ENCODE peak calls at places on chromosomes 12 and 14, in eight cellular contexts. One of them, this sample, is unnamed.

GRCh38 chr14:35959835-35960234 is 133.7 kb downstream of the BRMS1L start:
- DNase-seq in bronchial epithelial cell: peak; percentile 13
- DNase-seq in breast epithelium: no peak
- DNase-seq in naive thymus-derived CD4-positive, alpha-beta T cell: no peak
- DNase-seq in fibroblast of mammary gland: no peak
- DNase-seq in tibial artery: no peak
- DNase-seq in transverse colon: no peak
- DNase-seq in cardiac muscle cell: no peak
- DNase-seq in this sample: no peak

GRCh38 chr14:69246331-69246730 is 13.6 kb upstream of the GALNT16 start:
- DNase-seq in bronchial epithelial cell: no peak
- DNase-seq in breast epithelium: no peak
- DNase-seq in naive thymus-derived CD4-positive, alpha-beta T cell: no peak
- DNase-seq in fibroblast of mammary gland: no peak
- DNase-seq in tibial artery: no peak
- DNase-seq in transverse colon: no peak
- DNase-seq in cardiac muscle cell: no peak
- DNase-seq in this sample: no peak

GRCh38 chr12:62977419-62977818 is 42.5 kb upstream of the PPM1H start:
- DNase-seq in bronchial epithelial cell: peak; percentile 39
- DNase-seq in breast epithelium: no peak
- DNase-seq in naive thymus-derived CD4-positive, alpha-beta T cell: no peak
- DNase-seq in fibroblast of mammary gland: peak; percentile 47
- DNase-seq in tibial artery: no peak
- DNase-seq in transverse colon: peak; percentile 34
- DNase-seq in cardiac muscle cell: no peak
- DNase-seq in this sample: no peak

GRCh38 chr14:102930753-102931579 is 8.5 kb downstream of the AMN start:
- DNase-seq in bronchial epithelial cell: peak; percentile 21
- DNase-seq in breast epithelium: no peak
- DNase-seq in naive thymus-derived CD4-positive, alpha-beta T cell: no peak
- DNase-seq in fibroblast of mammary gland: peak; percentile 47
- DNase-seq in tibial artery: no peak
- DNase-seq in transverse colon: peak; percentile 61
- DNase-seq in cardiac muscle cell: peak; percentile 10
- DNase-seq in this sample: peak; percentile 71

GRCh38 chr12:113232787-113233585 is 11.7 kb downstream of the TPCN1 start:
- DNase-seq in bronchial epithelial cell: no peak
- DNase-seq in breast epithelium: no peak
- DNase-seq in naive thymus-derived CD4-positive, alpha-beta T cell: peak; percentile 85
- DNase-seq in fibroblast of mammary gland: peak; percentile 20
- DNase-seq in tibial artery: peak; percentile 67
- DNase-seq in transverse colon: peak; percentile 44
- DNase-seq in cardiac muscle cell: no peak
- DNase-seq in this sample: peak; percentile 93

GRCh38 chr12:112183591-112184021 is 58.2 kb downstream of the TRAFD1 start:
- DNase-seq in bronchial epithelial cell: peak; percentile 23
- DNase-seq in breast epithelium: no peak
- DNase-seq in naive thymus-derived CD4-positive, alpha-beta T cell: no peak
- DNase-seq in fibroblast of mammary gland: no peak
- DNase-seq in tibial artery: no peak
- DNase-seq in transverse colon: no peak
- DNase-seq in cardiac muscle cell: no peak
- DNase-seq in this sample: no peak

GRCh38 chr12:14418526-14418925 is 53.0 kb downstream of the ATF7IP start:
- DNase-seq in bronchial epithelial cell: peak; percentile 55
- DNase-seq in breast epithelium: no peak
- DNase-seq in naive thymus-derived CD4-positive, alpha-beta T cell: peak; percentile 57
- DNase-seq in fibroblast of mammary gland: peak; percentile 61
- DNase-seq in tibial artery: no peak
- DNase-seq in transverse colon: no peak
- DNase-seq in cardiac muscle cell: peak; percentile 50
- DNase-seq in this sample: no peak

GRCh38 chr12:40587416-40587815 is 104.8 kb upstream of the CNTN1 start:
- DNase-seq in bronchial epithelial cell: peak; percentile 54
- DNase-seq in breast epithelium: no peak
- DNase-seq in naive thymus-derived CD4-positive, alpha-beta T cell: no peak
- DNase-seq in fibroblast of mammary gland: no peak
- DNase-seq in tibial artery: no peak
- DNase-seq in transverse colon: no peak
- DNase-seq in cardiac muscle cell: no peak
- DNase-seq in this sample: no peak

GRCh38 chr14:65703996-65704395 is 291.5 kb downstream of the FUT8 start:
- DNase-seq in bronchial epithelial cell: no peak
- DNase-seq in breast epithelium: no peak
- DNase-seq in naive thymus-derived CD4-positive, alpha-beta T cell: no peak
- DNase-seq in fibroblast of mammary gland: peak; percentile 3
- DNase-seq in tibial artery: no peak
- DNase-seq in transverse colon: no peak
- DNase-seq in cardiac muscle cell: peak; percentile 17
- DNase-seq in this sample: no peak

GRCh38 chr14:81436296-81437138 is 36.4 kb upstream of the STON2 start:
- DNase-seq in bronchial epithelial cell: peak; percentile 51
- DNase-seq in breast epithelium: peak; percentile 71
- DNase-seq in naive thymus-derived CD4-positive, alpha-beta T cell: peak; percentile 2
- DNase-seq in fibroblast of mammary gland: peak; percentile 47
- DNase-seq in tibial artery: peak; percentile 73
- DNase-seq in transverse colon: peak; percentile 79
- DNase-seq in cardiac muscle cell: peak; percentile 75
- DNase-seq in this sample: peak; percentile 87

GRCh38 chr12:28830491-28830890 is 318.6 kb upstream of the FAR2 start:
- DNase-seq in bronchial epithelial cell: no peak
- DNase-seq in breast epithelium: no peak
- DNase-seq in naive thymus-derived CD4-positive, alpha-beta T cell: no peak
- DNase-seq in fibroblast of mammary gland: no peak
- DNase-seq in tibial artery: no peak
- DNase-seq in transverse colon: no peak
- DNase-seq in cardiac muscle cell: no peak
- DNase-seq in this sample: no peak

GRCh38 chr12:6282453-6282840 is 28.0 kb upstream of the PLEKHG6 start:
- DNase-seq in bronchial epithelial cell: no peak
- DNase-seq in breast epithelium: no peak
- DNase-seq in naive thymus-derived CD4-positive, alpha-beta T cell: no peak
- DNase-seq in fibroblast of mammary gland: no peak
- DNase-seq in tibial artery: no peak
- DNase-seq in transverse colon: no peak
- DNase-seq in cardiac muscle cell: no peak
- DNase-seq in this sample: peak; percentile 6

GRCh38 chr12:16763901-16764300 is 157.9 kb upstream of the LMO3 start:
- DNase-seq in bronchial epithelial cell: no peak
- DNase-seq in breast epithelium: no peak
- DNase-seq in naive thymus-derived CD4-positive, alpha-beta T cell: no peak
- DNase-seq in fibroblast of mammary gland: no peak
- DNase-seq in tibial artery: no peak
- DNase-seq in transverse colon: no peak
- DNase-seq in cardiac muscle cell: no peak
- DNase-seq in this sample: no peak

GRCh38 chr12:97300921-97301320 is 161.7 kb upstream of the RMST start:
- DNase-seq in bronchial epithelial cell: peak; percentile 9
- DNase-seq in breast epithelium: no peak
- DNase-seq in naive thymus-derived CD4-positive, alpha-beta T cell: no peak
- DNase-seq in fibroblast of mammary gland: no peak
- DNase-seq in tibial artery: no peak
- DNase-seq in transverse colon: no peak
- DNase-seq in cardiac muscle cell: no peak
- DNase-seq in this sample: no peak

GRCh38 chr14:63960926-63961567 is 108.2 kb downstream of the SYNE2 start:
- DNase-seq in bronchial epithelial cell: no peak
- DNase-seq in breast epithelium: no peak
- DNase-seq in naive thymus-derived CD4-positive, alpha-beta T cell: no peak
- DNase-seq in fibroblast of mammary gland: no peak
- DNase-seq in tibial artery: no peak
- DNase-seq in transverse colon: no peak
- DNase-seq in cardiac muscle cell: peak; percentile 53
- DNase-seq in this sample: no peak

DNA sequence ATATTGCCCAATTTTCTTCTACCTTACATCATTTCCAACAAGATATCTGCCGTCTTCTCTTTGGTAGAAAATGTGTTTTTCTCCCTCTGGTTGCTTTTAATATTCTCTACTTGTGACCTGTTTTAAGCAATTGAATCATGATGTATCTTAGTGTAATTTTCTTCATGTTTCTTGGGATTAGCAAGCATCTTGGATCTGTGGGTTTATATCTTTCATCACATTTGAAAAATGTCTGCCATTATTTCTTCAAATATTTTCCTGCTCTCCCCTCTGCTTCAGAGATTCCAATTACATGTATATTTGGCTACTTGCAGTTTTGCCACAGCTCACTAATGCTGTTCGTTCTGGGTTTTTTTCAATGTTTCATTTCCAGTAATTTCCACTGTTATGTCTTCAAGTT is 30.1 kb downstream of the CKAP4 start:
- DNase-seq in bronchial epithelial cell: no peak
- DNase-seq in breast epithelium: no peak
- DNase-seq in naive thymus-derived CD4-positive, alpha-beta T cell: no peak
- DNase-seq in fibroblast of mammary gland: no peak
- DNase-seq in tibial artery: no peak
- DNase-seq in transverse colon: no peak
- DNase-seq in cardiac muscle cell: no peak
- DNase-seq in this sample: no peak
- H3K4me3 ChIP-seq in bronchial epithelial cell: no peak overlapping the region
- H3K4me3 ChIP-seq in breast epithelium: no peak overlapping the region
- H3K4me3 ChIP-seq in naive thymus-derived CD4-positive, alpha-beta T cell: no peak overlapping the region
- H3K4me3 ChIP-seq in fibroblast of mammary gland: no peak overlapping the region
- H3K4me3 ChIP-seq in tibial artery: no peak overlapping the region
- H3K4me3 ChIP-seq in transverse colon: no peak overlapping the region
- H3K4me3 ChIP-seq in cardiac muscle cell: no peak overlapping the region
- H3K4me3 ChIP-seq in this sample: no peak overlapping the region

GRCh38 chr14:75254901-75255300 is 23.7 kb upstream of the FOS start:
- DNase-seq in bronchial epithelial cell: peak; percentile 92
- DNase-seq in breast epithelium: peak; percentile 55
- DNase-seq in naive thymus-derived CD4-positive, alpha-beta T cell: no peak
- DNase-seq in fibroblast of mammary gland: no peak
- DNase-seq in tibial artery: no peak
- DNase-seq in transverse colon: peak; percentile 59
- DNase-seq in cardiac muscle cell: no peak
- DNase-seq in this sample: no peak
- H3K4me3 ChIP-seq in bronchial epithelial cell: no peak overlapping the region
- H3K4me3 ChIP-seq in breast epithelium: peak overlapping the region; percentile 17
- H3K4me3 ChIP-seq in naive thymus-derived CD4-positive, alpha-beta T cell: no peak overlapping the region
- H3K4me3 ChIP-seq in fibroblast of mammary gland: no peak overlapping the region
- H3K4me3 ChIP-seq in tibial artery: no peak overlapping the region
- H3K4me3 ChIP-seq in transverse colon: no peak overlapping the region
- H3K4me3 ChIP-seq in cardiac muscle cell: no peak overlapping the region
- H3K4me3 ChIP-seq in this sample: no peak overlapping the region

GRCh38 chr14:104692261-104692938 is 3.0 kb downstream of the INF2 start:
- DNase-seq in bronchial epithelial cell: no peak
- DNase-seq in breast epithelium: no peak
- DNase-seq in naive thymus-derived CD4-positive, alpha-beta T cell: no peak
- DNase-seq in fibroblast of mammary gland: no peak
- DNase-seq in tibial artery: no peak
- DNase-seq in transverse colon: no peak
- DNase-seq in cardiac muscle cell: no peak
- DNase-seq in this sample: no peak

GRCh38 chr14:104690861-104691455 is 1.5 kb downstream of the INF2 start:
- DNase-seq in bronchial epithelial cell: no peak
- DNase-seq in breast epithelium: no peak
- DNase-seq in naive thymus-derived CD4-positive, alpha-beta T cell: no peak
- DNase-seq in fibroblast of mammary gland: no peak
- DNase-seq in tibial artery: no peak
- DNase-seq in transverse colon: no peak
- DNase-seq in cardiac muscle cell: no peak
- DNase-seq in this sample: no peak

GRCh38 chr14:104692939-104693315 is 3.5 kb downstream of the INF2 start:
- DNase-seq in bronchial epithelial cell: no peak
- DNase-seq in breast epithelium: no peak
- DNase-seq in naive thymus-derived CD4-positive, alpha-beta T cell: no peak
- DNase-seq in fibroblast of mammary gland: no peak
- DNase-seq in tibial artery: no peak
- DNase-seq in transverse colon: no peak
- DNase-seq in cardiac muscle cell: no peak
- DNase-seq in this sample: no peak

GRCh38 chr14:104690266-104690711 is 871 bp downstream of the INF2 start:
- DNase-seq in bronchial epithelial cell: no peak
- DNase-seq in breast epithelium: no peak
- DNase-seq in naive thymus-derived CD4-positive, alpha-beta T cell: no peak
- DNase-seq in fibroblast of mammary gland: no peak
- DNase-seq in tibial artery: no peak
- DNase-seq in transverse colon: peak; percentile 76
- DNase-seq in cardiac muscle cell: no peak
- DNase-seq in this sample: no peak

GRCh38 chr14:104691546-104692260 is 2.3 kb downstream of the INF2 start:
- DNase-seq in bronchial epithelial cell: no peak
- DNase-seq in breast epithelium: no peak
- DNase-seq in naive thymus-derived CD4-positive, alpha-beta T cell: no peak
- DNase-seq in fibroblast of mammary gland: no peak
- DNase-seq in tibial artery: no peak
- DNase-seq in transverse colon: no peak
- DNase-seq in cardiac muscle cell: no peak
- DNase-seq in this sample: no peak
- H3K4me3 ChIP-seq in bronchial epithelial cell: no peak overlapping the region
- H3K4me3 ChIP-seq in breast epithelium: peak overlapping the region; percentile 98
- H3K4me3 ChIP-seq in naive thymus-derived CD4-positive, alpha-beta T cell: peak overlapping the region; percentile 70
- H3K4me3 ChIP-seq in fibroblast of mammary gland: peak overlapping the region; percentile 79
- H3K4me3 ChIP-seq in tibial artery: peak overlapping the region; percentile 78
- H3K4me3 ChIP-seq in transverse colon: peak overlapping the region; percentile 89
- H3K4me3 ChIP-seq in cardiac muscle cell: no peak overlapping the region
- H3K4me3 ChIP-seq in this sample: peak overlapping the region; percentile 87

GRCh38 chr14:51335521-51335920 is 95.5 kb downstream of the TMX1 start:
- DNase-seq in bronchial epithelial cell: no peak
- DNase-seq in breast epithelium: peak; percentile 47
- DNase-seq in naive thymus-derived CD4-positive, alpha-beta T cell: no peak
- DNase-seq in fibroblast of mammary gland: peak; percentile 46
- DNase-seq in tibial artery: peak; percentile 58
- DNase-seq in transverse colon: peak; percentile 13
- DNase-seq in cardiac muscle cell: peak; percentile 78
- DNase-seq in this sample: no peak

GRCh38 chr14:51337520-51337919 is 97.5 kb downstream of the TMX1 start:
- DNase-seq in bronchial epithelial cell: peak; percentile 86
- DNase-seq in breast epithelium: peak; percentile 89
- DNase-seq in naive thymus-derived CD4-positive, alpha-beta T cell: no peak
- DNase-seq in fibroblast of mammary gland: no peak
- DNase-seq in tibial artery: no peak
- DNase-seq in transverse colon: no peak
- DNase-seq in cardiac muscle cell: no peak
- DNase-seq in this sample: no peak

GRCh38 chr14:51336304-51336703 is 96.3 kb downstream of the TMX1 start:
- DNase-seq in bronchial epithelial cell: no peak
- DNase-seq in breast epithelium: no peak
- DNase-seq in naive thymus-derived CD4-positive, alpha-beta T cell: no peak
- DNase-seq in fibroblast of mammary gland: no peak
- DNase-seq in tibial artery: no peak
- DNase-seq in transverse colon: no peak
- DNase-seq in cardiac muscle cell: no peak
- DNase-seq in this sample: no peak

GRCh38 chr14:51342226-51342625 is 102.2 kb downstream of the TMX1 start:
- DNase-seq in bronchial epithelial cell: peak; percentile 99
- DNase-seq in breast epithelium: no peak
- DNase-seq in naive thymus-derived CD4-positive, alpha-beta T cell: no peak
- DNase-seq in fibroblast of mammary gland: no peak
- DNase-seq in tibial artery: no peak
- DNase-seq in transverse colon: no peak
- DNase-seq in cardiac muscle cell: no peak
- DNase-seq in this sample: no peak

DNA sequence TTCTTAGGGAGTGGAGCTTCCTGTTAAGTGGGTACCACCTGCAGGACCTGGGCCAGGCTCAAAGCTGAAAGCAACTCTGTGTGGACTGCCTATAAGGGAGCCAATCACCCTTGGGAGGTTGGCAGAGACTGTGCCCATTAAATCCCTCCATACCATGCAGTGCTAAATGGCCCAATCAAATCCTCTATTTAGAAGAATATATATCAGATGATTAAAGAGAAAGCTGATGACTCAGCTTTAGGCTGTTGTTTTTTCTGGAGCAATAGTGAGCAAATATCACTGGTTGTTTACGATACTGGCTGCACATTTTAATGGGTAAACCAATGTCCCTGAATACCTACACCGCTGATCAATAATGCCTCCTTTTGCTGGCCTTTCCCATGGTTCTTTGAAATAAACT is 101.3 kb downstream of the TMX1 start:
- DNase-seq in bronchial epithelial cell: peak; percentile 79
- DNase-seq in breast epithelium: no peak
- DNase-seq in naive thymus-derived CD4-positive, alpha-beta T cell: no peak
- DNase-seq in fibroblast of mammary gland: no peak
- DNase-seq in tibial artery: no peak
- DNase-seq in transverse colon: no peak
- DNase-seq in cardiac muscle cell: no peak
- DNase-seq in this sample: no peak
- H3K4me3 ChIP-seq in bronchial epithelial cell: no peak overlapping the region
- H3K4me3 ChIP-seq in breast epithelium: no peak overlapping the region
- H3K4me3 ChIP-seq in naive thymus-derived CD4-positive, alpha-beta T cell: no peak overlapping the region
- H3K4me3 ChIP-seq in fibroblast of mammary gland: no peak overlapping the region
- H3K4me3 ChIP-seq in tibial artery: no peak overlapping the region
- H3K4me3 ChIP-seq in transverse colon: no peak overlapping the region
- H3K4me3 ChIP-seq in cardiac muscle cell: no peak overlapping the region
- H3K4me3 ChIP-seq in this sample: no peak overlapping the region

This sample was measured in spleen.